ENCODE peak calls at places on chromosomes 6 and 20, in four cellular contexts. X is A549, L is K562, F is IMR-90. R is an unnamed sample.
A peak's percentile ranks its signal among the peaks of the same experiment; 100 is the strongest.

GRCh38 chr20:62539646-62540045 is 63.9 kb upstream of the GATA5 start:
- DNase-seq in L (no peak), X (no peak), F (no peak), R (no peak)

GRCh38 chr20:62627901-62628612 is 14.2 kb upstream of the SLCO4A1 start:
- DNase-seq in F (peak; percentile 29), X (no peak), L (no peak), R (no peak)

GRCh38 chr20:44025756-44026155 is 111.1 kb downstream of the TOX2 start:
- DNase-seq in L (no peak), X (no peak), F (no peak), R (no peak)

GRCh38 chr6:15349379-15349778 is 103.5 kb downstream of the JARID2 start:
- DNase-seq in X (no peak), L (no peak), F (no peak), R (no peak)

GRCh38 chr6:19691465-19692167 is 145.6 kb upstream of the ID4 start:
- DNase-seq in L (no peak), X (no peak), F (no peak), R (no peak)

GRCh38 chr6:95725344-95725743 is 148.0 kb downstream of the MANEA start:
- DNase-seq in X (no peak), L (no peak), F (no peak), R (no peak)

GRCh38 chr6:106527111-106527510 is 102.2 kb downstream of the RTN4IP1 start:
- DNase-seq in X (no peak), L (no peak), F (no peak), R (no peak)

GRCh38 chr6:151100326-151100725 is 139.4 kb upstream of the AKAP12 start:
- DNase-seq in X (no peak), L (peak; percentile 50), F (no peak), R (no peak)

GRCh38 chr6:45697605-45698004 is 318.1 kb downstream of the CLIC5 start:
- DNase-seq in X (no peak), L (no peak), F (peak; percentile 99), R (no peak)

GRCh38 chr6:170454512-170455285 is 98.4 kb downstream of the PSMB1 start:
- DNase-seq in X (no peak), L (no peak), F (no peak), R (no peak)
- TF ChIP-seq ELK1 in X (no peak), L (no peak), F (no peak), R (no peak)

GRCh38 chr6:39426057-39426592 is 103.6 kb upstream of the KCNK16 start:
- DNase-seq in X (peak; percentile 8), F (peak; percentile 33), L (no peak), R (no peak)
- TF ChIP-seq ELK1 in X (no peak), F (no peak), L (no peak), R (no peak)

DNA sequence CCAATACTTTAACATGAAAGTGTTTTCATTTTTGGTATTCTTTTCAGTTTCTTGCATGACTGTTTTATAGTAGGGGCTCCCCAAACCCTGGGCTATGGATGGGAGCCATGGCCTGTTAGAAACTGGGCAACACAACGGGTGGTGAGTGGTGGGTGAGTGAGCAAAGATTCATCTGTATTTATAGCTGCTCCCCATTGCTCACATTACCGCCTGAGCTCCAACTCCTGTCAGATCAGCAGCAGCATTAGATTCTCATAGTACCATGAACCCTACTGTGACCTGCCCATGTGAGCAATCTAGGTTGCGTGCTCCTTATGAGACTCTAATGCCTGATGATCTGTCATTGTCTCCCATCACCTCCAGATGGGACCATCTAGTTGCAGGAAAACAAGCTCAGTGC is 42.3 kb upstream of the HMGCLL1 start:
- DNase-seq in X (no peak), F (no peak), L (no peak), R (no peak)
- TF ChIP-seq ELK1 in X (no peak), F (no peak), L (no peak), R (no peak)

GRCh38 chr6:116033687-116034303 is 26.9 kb downstream of the FRK start:
- DNase-seq in X (no peak), F (no peak), L (no peak), R (no peak)
- TF ChIP-seq ELK1 in X (no peak), F (no peak), L (no peak), R (no peak)

DNA sequence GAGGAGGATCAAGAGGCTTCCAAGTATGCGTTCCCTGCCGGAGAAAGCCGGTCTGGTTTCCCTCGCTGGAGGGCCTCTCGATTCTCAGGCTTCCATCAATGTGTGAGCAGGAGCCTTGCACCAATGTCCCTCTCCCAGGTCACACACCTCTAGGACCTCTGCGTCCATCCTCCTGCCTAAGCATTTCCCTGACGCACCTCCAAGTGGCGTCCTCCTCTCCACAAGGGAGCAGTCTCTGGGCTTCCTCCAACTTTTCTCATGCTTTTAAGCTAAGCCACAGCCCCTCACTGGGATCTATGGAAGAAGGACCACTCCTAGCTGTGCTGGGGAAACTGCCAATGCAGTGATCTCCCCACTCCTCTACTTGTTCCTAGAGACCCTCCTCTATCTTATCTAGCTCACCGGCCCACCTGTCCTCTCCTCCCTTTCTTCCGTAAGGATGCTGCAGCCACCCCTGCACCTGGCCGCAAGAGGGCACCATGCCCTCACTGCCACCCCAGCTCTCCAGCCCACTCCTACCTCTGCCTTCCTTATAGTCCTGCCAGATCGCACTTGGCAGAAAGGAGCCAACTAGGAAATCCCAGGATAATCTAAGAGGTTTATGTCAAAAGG is 258.7 kb downstream of the LRFN2 start:
- DNase-seq in F (no peak), L (peak; percentile 47), X (peak; percentile 7), R (no peak)
- TF ChIP-seq ELK1 in F (no peak), L (no peak), X (no peak), R (no peak)

GRCh38 chr20:7742479-7742878 is 197.8 kb downstream of the HAO1 start:
- DNase-seq in F (peak; percentile 64), L (no peak), X (no peak), R (no peak)
- TF ChIP-seq ELK1 in F (no peak), L (no peak), X (no peak), R (no peak)

DNA sequence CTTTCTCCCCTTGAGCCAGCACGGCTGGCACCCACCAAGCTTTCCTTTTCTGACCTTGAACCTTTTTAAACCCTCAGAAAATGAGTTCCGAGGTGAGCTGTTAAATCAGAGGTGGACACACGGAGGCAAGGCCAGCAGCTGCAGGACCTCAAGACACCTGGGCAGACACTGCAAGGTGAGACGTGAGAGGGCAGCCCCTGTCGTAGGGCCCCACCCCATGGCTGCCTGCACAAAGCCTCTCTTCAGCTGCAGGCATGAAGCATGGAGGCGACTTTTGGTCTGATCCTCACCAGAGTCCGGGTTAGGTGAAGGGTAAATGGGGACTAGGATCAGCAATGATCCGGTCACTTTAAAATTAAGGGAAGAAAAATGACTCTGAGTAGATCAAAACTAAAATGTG is 25.7 kb downstream of the MYT1 start:
- DNase-seq in L (no peak), X (no peak), F (no peak), R (no peak)
- TF ChIP-seq ELK1 in L (no peak), X (no peak), F (no peak), R (no peak)

DNA sequence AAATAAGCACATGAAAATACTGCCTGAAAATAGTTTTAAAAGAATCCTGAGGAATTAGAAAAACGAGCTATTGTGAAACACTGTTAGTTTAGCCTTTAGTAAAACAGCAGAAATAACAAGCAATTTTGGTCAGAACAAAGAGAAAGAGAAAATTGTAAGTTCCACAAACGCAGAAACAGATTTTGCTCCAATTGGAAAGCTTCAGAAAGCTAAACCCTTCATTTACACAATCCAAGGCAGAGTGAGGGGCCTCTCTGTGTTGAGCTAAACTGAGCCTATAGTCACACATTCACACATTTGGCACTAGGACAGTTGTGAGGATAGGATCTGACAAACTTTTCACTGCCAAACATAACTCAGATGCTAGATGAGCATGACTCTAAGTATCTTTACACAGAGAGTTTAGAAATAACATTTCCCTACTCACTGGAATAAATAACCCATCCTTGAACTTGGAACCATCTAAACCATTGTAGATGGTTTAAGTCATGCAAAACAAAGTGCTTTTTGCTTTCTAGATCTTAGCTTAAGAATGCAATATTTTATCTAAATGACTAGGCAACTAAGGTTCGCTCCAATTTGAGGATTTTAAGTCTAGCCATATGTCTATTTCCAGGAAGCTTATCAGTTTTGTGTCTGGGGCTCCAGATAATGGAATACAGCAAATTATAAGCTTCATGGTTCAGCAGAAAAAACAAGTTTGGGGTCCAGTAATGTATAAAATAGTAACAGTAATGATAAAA is 122.6 kb downstream of the SGK1 start:
- DNase-seq in L (peak; percentile 66), X (no peak), F (peak; percentile 61), R (no peak)
- TF ChIP-seq ELK1 in L (no peak), X (no peak), F (no peak), R (no peak)

GRCh38 chr20:45354423-45355208 is 6.4 kb upstream of the SDC4 start:
- DNase-seq in F (peak; percentile 44), X (no peak), L (no peak), R (no peak)
- TF ChIP-seq ELK1 in F (no peak), X (no peak), L (no peak), R (no peak)

DNA sequence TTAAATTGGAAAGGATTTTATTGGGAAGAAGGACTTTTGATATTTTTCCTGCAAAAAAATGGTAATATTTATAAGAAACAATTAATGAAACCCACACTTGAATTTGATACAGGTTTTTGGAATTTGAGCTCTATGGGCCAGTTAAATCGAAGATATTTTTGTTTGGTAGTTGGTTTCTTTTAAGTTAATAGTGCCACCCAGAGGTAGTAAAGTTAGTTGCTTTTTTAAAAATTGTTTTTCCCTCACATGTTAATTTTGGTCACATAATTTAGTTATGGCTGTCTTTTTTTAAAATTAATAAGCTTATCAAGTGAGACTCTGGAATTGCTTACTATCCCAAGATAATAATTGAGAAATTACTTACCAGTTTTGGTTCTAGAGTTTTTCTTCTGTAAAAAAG is 7.1 kb downstream of the PRIM2 start:
- DNase-seq in L (peak; percentile 18), X (no peak), F (peak; percentile 32), R (no peak)
- TF ChIP-seq ELK1 in L (no peak), X (no peak), F (no peak), R (no peak)